ENCODE peak calls at places on chromosomes 5 and 9, in nine cellular contexts. S, Q, Z, K, B, T, R, D and X are unnamed samples.

GRCh38 chr5:138686668-138687067 is 66.6 kb upstream of the CTNNA1 start:
- DNase-seq in S (no peak), Q (no peak), Z (no peak), K (no peak), B (no peak), T (peak), R (no peak), D (no peak), X (no peak)

GRCh38 chr9:70566066-70566465 is 151.6 kb upstream of the KLF9 start:
- DNase-seq in S (no peak), Q (no peak), Z (no peak), K (no peak), B (no peak), T (no peak), R (no peak), D (no peak), X (no peak)

GRCh38 chr9:28073278-28073677 is 500.0 kb upstream of the C9orf72 start:
- DNase-seq in S (no peak), Q (no peak), Z (no peak), K (no peak), B (no peak), T (peak), R (peak), D (no peak), X (peak)

GRCh38 chr5:170173227-170173626 is 59.6 kb upstream of the C5orf58 start:
- DNase-seq in S (no peak), Q (no peak), Z (no peak), K (no peak), B (no peak), T (peak), R (no peak), D (no peak), X (no peak)

GRCh38 chr9:16184964-16185646 is 632.3 kb downstream of the CCDC171 start:
- DNase-seq in S (no peak), Q (no peak), Z (no peak), K (no peak), B (no peak), T (no peak), R (no peak), D (no peak), X (no peak)

GRCh38 chr5:66949066-66949465 is 247.5 kb downstream of the CD180 start:
- DNase-seq in S (no peak), Q (no peak), Z (no peak), K (no peak), B (no peak), T (peak), R (no peak), D (no peak), X (no peak)

GRCh38 chr5:78819166-78819565 is 165.9 kb downstream of the ARSB start:
- DNase-seq in S (no peak), Q (no peak), Z (no peak), K (no peak), B (no peak), T (no peak), R (no peak), D (no peak), X (no peak)

GRCh38 chr5:93741136-93741811 is at the start of gene POU5F2:
- DNase-seq in S (no peak), Q (no peak), Z (no peak), K (peak), B (no peak), T (no peak), R (no peak), D (no peak), X (no peak)

GRCh38 chr5:168532471-168532870 is 3.4 kb downstream of the FBLL1 start:
- DNase-seq in S (no peak), Q (no peak), Z (no peak), K (no peak), B (no peak), T (no peak), R (no peak), D (no peak), X (no peak)

GRCh38 chr9:136257381-136258298 is 12.0 kb upstream of the QSOX2 start:
- DNase-seq in S (no peak), Q (no peak), Z (no peak), K (no peak), B (no peak), T (no peak), R (no peak), D (no peak), X (no peak)

GRCh38 chr9:127899200-127899943 is at the start of gene ST6GALNAC6:
- DNase-seq in S (peak), Q (peak), Z (no peak), K (peak), B (no peak), T (peak), R (peak), D (peak), X (peak)

GRCh38 chr9:127785933-127786772 is at the start of gene CDK9:
- DNase-seq in S (peak), Q (peak), Z (peak), K (peak), B (peak), T (peak), R (peak), D (peak), X (peak)

GRCh38 chr9:109247228-109247627 is 73.6 kb downstream of the EPB41L4B start:
- DNase-seq in S (no peak), Q (no peak), Z (no peak), K (no peak), B (no peak), T (no peak), R (no peak), D (no peak), X (no peak)

GRCh38 chr5:151082274-151082902 is 1.6 kb upstream of the TNIP1 start:
- DNase-seq in S (no peak), Q (peak), Z (peak), K (peak), B (no peak), T (peak), R (no peak), D (no peak), X (no peak)